ENCODE peak calls at places on chromosome 12, in four cellular contexts. V is A549, D is NB4, R is HepG2. B is an unnamed sample.

GRCh38 chr12:51183816-51184215 is 10.9 kb upstream of the TFCP2 start:
- DNase-seq in V (no peak), D (no peak), R (no peak), B (no peak)

GRCh38 chr12:67940780-67941243 is 48.4 kb upstream of the IFNG-AS1 start:
- DNase-seq in V (peak; percentile 30), D (no peak), R (peak; percentile 9), B (no peak)

GRCh38 chr12:94704452-94704871 is 54.1 kb upstream of the TMCC3 start:
- DNase-seq in V (peak; percentile 86), D (no peak), R (peak; percentile 29), B (no peak)

GRCh38 chr12:67698711-67699603 is 50.4 kb downstream of the DYRK2 start:
- DNase-seq in V (no peak), D (peak; percentile 73), R (no peak), B (peak; percentile 98)

GRCh38 chr12:28086521-28086920 is 103.7 kb upstream of the CCDC91 start:
- DNase-seq in V (no peak), D (no peak), R (no peak), B (no peak)

GRCh38 chr12:65609359-65609771 is 214.9 kb upstream of the HMGA2 start:
- DNase-seq in V (peak; percentile 31), D (no peak), R (no peak), B (no peak)

GRCh38 chr12:120677765-120678473 is 9.0 kb upstream of the MLEC start:
- DNase-seq in V (peak; percentile 58), D (peak; percentile 95), R (no peak), B (peak; percentile 82)

GRCh38 chr12:91111366-91112321 is at the start of gene LUM:
- DNase-seq in V (no peak), D (no peak), R (no peak), B (no peak)

GRCh38 chr12:96422192-96422591 is 22.0 kb upstream of the CDK17 start:
- DNase-seq in V (no peak), D (no peak), R (no peak), B (no peak)

GRCh38 chr12:71504471-71504852 is 64.9 kb downstream of the LGR5 start:
- DNase-seq in V (no peak), D (no peak), R (no peak), B (no peak)

GRCh38 chr12:98758331-98758730 is 113.2 kb downstream of the APAF1 start:
- DNase-seq in V (no peak), D (no peak), R (no peak), B (no peak)

GRCh38 chr12:119772431-119772830 is 104.5 kb downstream of the PRKAB1 start:
- DNase-seq in V (no peak), D (no peak), R (no peak), B (no peak)

GRCh38 chr12:64181504-64182291 is 40.4 kb downstream of the KICS2 start:
- DNase-seq in V (peak; percentile 90), D (peak; percentile 30), R (peak; percentile 32), B (no peak)

GRCh38 chr12:101915856-101916255 is 38.5 kb downstream of the DRAM1 start:
- DNase-seq in V (no peak), D (no peak), R (no peak), B (no peak)

GRCh38 chr12:52331039-52331438 is 9.8 kb upstream of the KRT83 start:
- DNase-seq in V (no peak), D (no peak), R (no peak), B (no peak)
- TF ChIP-seq MYC in V (no peak), D (no peak), R (no peak), B (no peak)

GRCh38 chr12:47033081-47033480 is 46.3 kb upstream of the PCED1B start:
- DNase-seq in V (peak; percentile 77), D (no peak), R (no peak), B (no peak)
- TF ChIP-seq MYC in V (no peak), D (no peak), R (no peak), B (no peak)

DNA sequence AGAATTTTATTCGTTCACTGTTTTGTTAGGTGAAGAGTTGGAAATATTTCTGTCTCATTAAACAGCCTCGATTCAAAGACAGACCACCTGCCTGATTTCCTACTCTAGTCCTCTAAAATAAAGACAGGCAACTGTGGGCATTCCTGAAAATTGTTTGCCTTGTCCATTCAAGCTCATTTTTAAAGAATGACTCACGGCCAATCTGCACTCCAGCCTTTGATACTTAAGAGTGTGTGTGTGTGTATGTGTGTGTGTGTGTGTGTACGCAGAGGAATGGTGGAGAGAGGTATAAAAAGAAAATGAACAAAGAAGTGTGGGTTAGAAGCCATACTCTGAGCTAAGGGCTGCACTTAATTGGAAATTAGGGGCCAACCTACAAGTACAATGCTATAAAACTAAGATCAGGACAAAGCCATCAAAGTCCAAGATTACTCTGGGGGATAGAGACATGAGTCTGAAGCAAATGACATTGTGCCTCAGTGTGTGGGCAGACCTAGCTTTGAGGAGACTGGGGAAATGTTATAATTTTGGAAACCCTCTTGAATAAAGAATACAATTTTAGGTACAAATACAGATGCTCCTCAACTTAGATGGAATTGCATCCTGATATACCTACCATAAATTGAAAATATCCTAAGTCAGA is 45.6 kb upstream of the SOCS2 start:
- DNase-seq in V (peak; percentile 92), D (no peak), R (peak; percentile 86), B (no peak)
- TF ChIP-seq MYC in V (no peak), D (no peak), R (no peak), B (no peak)

GRCh38 chr12:6262635-6263034 is 47.8 kb upstream of the PLEKHG6 start:
- DNase-seq in V (no peak), D (peak; percentile 15), R (no peak), B (no peak)
- TF ChIP-seq MYC in V (no peak), D (no peak), R (no peak), B (no peak)

GRCh38 chr12:78473136-78473535 is 391.4 kb upstream of the SYT1 start:
- DNase-seq in V (no peak), D (no peak), R (no peak), B (no peak)

GRCh38 chr12:78473561-78473960 is 391.0 kb upstream of the SYT1 start:
- DNase-seq in V (no peak), D (no peak), R (no peak), B (no peak)

DNA sequence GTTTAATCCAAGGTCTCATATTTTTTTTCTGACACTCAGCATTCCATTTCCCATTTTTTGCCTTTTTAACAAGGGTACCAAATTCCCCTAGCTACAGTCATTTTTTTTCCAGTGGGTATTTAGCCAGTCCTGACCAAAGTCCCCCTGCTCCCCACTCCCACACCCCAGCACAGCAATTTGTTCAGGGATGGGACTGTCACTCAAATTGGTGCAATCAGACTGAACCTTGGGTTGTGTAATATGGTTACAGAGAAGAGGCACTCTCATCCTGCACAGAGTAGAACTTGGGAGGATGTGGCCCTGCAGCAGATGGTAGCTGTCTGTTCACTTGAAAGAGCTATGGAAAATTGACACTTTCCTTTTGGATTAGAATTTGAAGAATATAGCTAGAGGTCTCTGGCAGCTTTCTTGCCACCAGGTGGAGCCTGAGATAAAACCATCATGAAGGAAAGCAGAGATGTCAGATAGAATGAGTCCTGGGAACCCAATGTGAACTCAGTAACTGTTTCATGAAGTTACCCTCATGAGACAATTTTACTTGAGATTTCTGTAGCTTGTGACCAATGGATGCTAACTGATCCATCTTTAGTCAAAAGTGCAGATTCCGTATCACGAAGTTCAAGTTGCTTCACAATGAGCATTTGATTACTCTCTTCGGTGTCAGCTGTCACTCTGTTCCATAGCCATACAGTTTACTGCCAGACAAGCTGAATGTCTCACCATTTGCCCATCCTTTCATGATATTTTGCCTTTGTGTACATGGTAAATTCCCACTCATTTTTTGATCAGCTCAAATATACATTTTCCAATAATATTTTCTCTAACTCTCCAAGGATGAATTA is 394.0 kb upstream of the SYT1 start:
- DNase-seq in V (peak; percentile 64), D (peak; percentile 30), R (peak; percentile 27), B (no peak)
- TF ChIP-seq MYC in V (no peak), D (no peak), R (no peak), B (no peak)

DNA sequence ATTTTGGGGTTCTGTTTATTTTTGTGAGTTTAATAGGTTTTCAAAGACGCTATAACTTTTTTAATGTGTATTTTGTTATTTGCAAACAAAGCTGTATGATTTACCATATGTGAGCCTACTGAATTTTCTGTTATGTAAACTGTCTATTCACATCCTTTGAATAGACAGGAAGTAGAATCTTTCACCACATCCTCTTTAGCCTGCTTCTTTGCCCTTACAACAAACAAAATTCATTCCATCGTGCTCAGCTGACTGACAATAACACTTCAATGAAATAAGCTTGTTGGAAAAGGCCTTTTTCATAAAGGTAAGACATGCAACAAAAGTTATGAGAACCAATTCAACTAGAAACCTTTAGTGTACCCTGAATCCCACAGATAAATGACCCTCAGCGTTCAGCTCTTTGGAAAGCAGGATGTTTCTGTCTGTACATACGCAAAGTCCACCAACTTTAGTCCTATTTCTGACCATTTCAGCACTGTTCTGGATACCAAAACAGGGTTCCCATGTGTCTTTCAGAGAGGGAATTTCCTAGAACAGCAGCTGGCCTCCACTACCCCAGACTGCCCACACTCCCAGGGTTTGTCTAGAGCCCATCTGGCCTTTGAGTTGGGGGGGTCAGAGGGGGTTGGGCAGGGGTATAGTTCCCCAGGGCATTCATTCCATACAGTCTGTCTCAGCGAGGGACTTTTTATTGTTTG is 71.3 kb downstream of the DUSP6 start:
- DNase-seq in V (no peak), D (peak; percentile 87), R (no peak), B (no peak)
- TF ChIP-seq MYC in V (no peak), D (no peak), R (no peak), B (no peak)